ENCODE peak calls at places on chromosomes 12 and 14, in six cellular contexts. One of them, this sample, is unnamed.

GRCh38 chr12:95637471-95638155 is 86.3 kb upstream of the USP44 start:
- DNase-seq in mucosa of descending colon: no peak
- DNase-seq in colonic mucosa: no peak
- DNase-seq in body of pancreas: no peak
- DNase-seq in heart right ventricle: no peak
- DNase-seq in left ventricle myocardium inferior: no peak
- DNase-seq in this sample: no peak

GRCh38 chr12:24479131-24479530 is 469.8 kb downstream of the BCAT1 start:
- DNase-seq in mucosa of descending colon: no peak
- DNase-seq in colonic mucosa: no peak
- DNase-seq in body of pancreas: no peak
- DNase-seq in heart right ventricle: no peak
- DNase-seq in left ventricle myocardium inferior: no peak
- DNase-seq in this sample: no peak

GRCh38 chr12:26434299-26434915 is 239.0 kb downstream of the SSPN start:
- DNase-seq in mucosa of descending colon: peak; percentile 52
- DNase-seq in colonic mucosa: peak; percentile 29
- DNase-seq in body of pancreas: peak; percentile 40
- DNase-seq in heart right ventricle: no peak
- DNase-seq in left ventricle myocardium inferior: no peak
- DNase-seq in this sample: peak; percentile 61

GRCh38 chr14:29548948-29549370 is 378.7 kb downstream of the PRKD1 start:
- DNase-seq in mucosa of descending colon: peak; percentile 21
- DNase-seq in colonic mucosa: no peak
- DNase-seq in body of pancreas: no peak
- DNase-seq in heart right ventricle: no peak
- DNase-seq in left ventricle myocardium inferior: no peak
- DNase-seq in this sample: peak; percentile 12

GRCh38 chr12:102769323-102769916 is 147.6 kb downstream of the PAH start:
- DNase-seq in mucosa of descending colon: peak; percentile 62
- DNase-seq in colonic mucosa: peak; percentile 30
- DNase-seq in body of pancreas: peak; percentile 51
- DNase-seq in heart right ventricle: peak; percentile 23
- DNase-seq in left ventricle myocardium inferior: peak; percentile 23
- DNase-seq in this sample: peak; percentile 26

GRCh38 chr12:83265798-83266197 is 579.1 kb downstream of the TMTC2 start:
- DNase-seq in mucosa of descending colon: no peak
- DNase-seq in colonic mucosa: no peak
- DNase-seq in body of pancreas: no peak
- DNase-seq in heart right ventricle: no peak
- DNase-seq in left ventricle myocardium inferior: no peak
- DNase-seq in this sample: no peak

GRCh38 chr12:113700943-113701342 is 229.3 kb upstream of the LHX5 start:
- DNase-seq in mucosa of descending colon: no peak
- DNase-seq in colonic mucosa: no peak
- DNase-seq in body of pancreas: no peak
- DNase-seq in heart right ventricle: no peak
- DNase-seq in left ventricle myocardium inferior: no peak
- DNase-seq in this sample: no peak

GRCh38 chr12:63154560-63154959 is 3.6 kb upstream of the AVPR1A start:
- DNase-seq in mucosa of descending colon: no peak
- DNase-seq in colonic mucosa: no peak
- DNase-seq in body of pancreas: no peak
- DNase-seq in heart right ventricle: no peak
- DNase-seq in left ventricle myocardium inferior: no peak
- DNase-seq in this sample: no peak

GRCh38 chr12:11273449-11273848 is 3.9 kb upstream of the PRB3 start:
- DNase-seq in mucosa of descending colon: no peak
- DNase-seq in colonic mucosa: no peak
- DNase-seq in body of pancreas: no peak
- DNase-seq in heart right ventricle: no peak
- DNase-seq in left ventricle myocardium inferior: no peak
- DNase-seq in this sample: no peak

GRCh38 chr14:79721399-79722084 is 489.8 kb downstream of the DIO2 start:
- DNase-seq in mucosa of descending colon: no peak
- DNase-seq in colonic mucosa: no peak
- DNase-seq in body of pancreas: no peak
- DNase-seq in heart right ventricle: no peak
- DNase-seq in left ventricle myocardium inferior: no peak
- DNase-seq in this sample: no peak

GRCh38 chr12:111454311-111454710 is 48.6 kb downstream of the SH2B3 start:
- DNase-seq in mucosa of descending colon: no peak
- DNase-seq in colonic mucosa: no peak
- DNase-seq in body of pancreas: peak; percentile 4
- DNase-seq in heart right ventricle: no peak
- DNase-seq in left ventricle myocardium inferior: no peak
- DNase-seq in this sample: no peak

GRCh38 chr12:80233926-80234325 is 134.6 kb downstream of the OTOGL start:
- DNase-seq in mucosa of descending colon: no peak
- DNase-seq in colonic mucosa: no peak
- DNase-seq in body of pancreas: no peak
- DNase-seq in heart right ventricle: no peak
- DNase-seq in left ventricle myocardium inferior: no peak
- DNase-seq in this sample: no peak

GRCh38 chr12:68792952-68793351 is 15.0 kb upstream of the MDM2 start:
- DNase-seq in mucosa of descending colon: peak; percentile 43
- DNase-seq in colonic mucosa: no peak
- DNase-seq in body of pancreas: no peak
- DNase-seq in heart right ventricle: no peak
- DNase-seq in left ventricle myocardium inferior: no peak
- DNase-seq in this sample: peak; percentile 59

GRCh38 chr14:95274283-95274682 is 45.4 kb downstream of the CLMN start:
- DNase-seq in mucosa of descending colon: peak; percentile 74
- DNase-seq in colonic mucosa: peak; percentile 69
- DNase-seq in body of pancreas: no peak
- DNase-seq in heart right ventricle: no peak
- DNase-seq in left ventricle myocardium inferior: no peak
- DNase-seq in this sample: no peak

GRCh38 chr14:21768116-21768874 is 94.7 kb upstream of the OR4E1 start:
- DNase-seq in mucosa of descending colon: peak; percentile 8
- DNase-seq in colonic mucosa: no peak
- DNase-seq in body of pancreas: no peak
- DNase-seq in heart right ventricle: no peak
- DNase-seq in left ventricle myocardium inferior: no peak
- DNase-seq in this sample: peak; percentile 32

GRCh38 chr12:4628406-4628805 is 20.4 kb downstream of the AKAP3 start:
- DNase-seq in mucosa of descending colon: no peak
- DNase-seq in colonic mucosa: no peak
- DNase-seq in body of pancreas: no peak
- DNase-seq in heart right ventricle: no peak
- DNase-seq in left ventricle myocardium inferior: no peak
- DNase-seq in this sample: no peak

GRCh38 chr14:87002831-87003230 is 990.2 kb downstream of the GALC start:
- DNase-seq in mucosa of descending colon: no peak
- DNase-seq in colonic mucosa: no peak
- DNase-seq in body of pancreas: no peak
- DNase-seq in heart right ventricle: no peak
- DNase-seq in left ventricle myocardium inferior: no peak
- DNase-seq in this sample: no peak

GRCh38 chr12:8953773-8954402 is 4.4 kb upstream of the M6PR start:
- DNase-seq in mucosa of descending colon: peak; percentile 19
- DNase-seq in colonic mucosa: no peak
- DNase-seq in body of pancreas: no peak
- DNase-seq in heart right ventricle: peak; percentile 15
- DNase-seq in left ventricle myocardium inferior: no peak
- DNase-seq in this sample: no peak

DNA sequence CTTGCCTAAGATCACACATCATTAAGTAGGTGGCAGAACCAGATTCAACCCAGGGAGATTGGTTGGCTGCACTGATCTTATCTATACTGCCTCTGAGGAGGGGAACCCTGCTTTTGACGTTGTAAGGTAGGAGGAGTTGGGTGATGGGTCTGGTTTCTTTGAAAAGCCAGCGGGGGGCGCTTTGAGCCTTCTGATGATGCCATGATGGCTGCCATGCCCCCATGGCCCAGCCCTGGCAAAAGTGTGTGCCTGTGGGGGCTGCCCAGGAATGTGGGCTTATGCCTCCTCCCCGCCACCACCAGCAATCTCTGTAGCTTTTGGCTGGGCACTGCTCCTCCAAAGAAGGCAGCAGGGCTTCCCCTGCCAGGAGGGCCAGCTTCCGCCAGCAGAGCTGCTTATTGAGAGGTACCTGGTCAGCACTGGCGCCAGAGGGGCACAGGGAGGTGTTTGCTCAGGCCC is 224.3 kb downstream of the SLC41A2 start:
- DNase-seq in mucosa of descending colon: peak; percentile 29
- DNase-seq in colonic mucosa: no peak
- DNase-seq in body of pancreas: no peak
- DNase-seq in heart right ventricle: no peak
- DNase-seq in left ventricle myocardium inferior: no peak
- DNase-seq in this sample: peak; percentile 8
- TF ChIP-seq CTCF in mucosa of descending colon: no peak
- TF ChIP-seq CTCF in colonic mucosa: peak; percentile 11
- TF ChIP-seq CTCF in body of pancreas: peak; percentile 20
- TF ChIP-seq CTCF in heart right ventricle: no peak
- TF ChIP-seq CTCF in left ventricle myocardium inferior: peak; percentile 39
- TF ChIP-seq CTCF in this sample: peak; percentile 8

DNA sequence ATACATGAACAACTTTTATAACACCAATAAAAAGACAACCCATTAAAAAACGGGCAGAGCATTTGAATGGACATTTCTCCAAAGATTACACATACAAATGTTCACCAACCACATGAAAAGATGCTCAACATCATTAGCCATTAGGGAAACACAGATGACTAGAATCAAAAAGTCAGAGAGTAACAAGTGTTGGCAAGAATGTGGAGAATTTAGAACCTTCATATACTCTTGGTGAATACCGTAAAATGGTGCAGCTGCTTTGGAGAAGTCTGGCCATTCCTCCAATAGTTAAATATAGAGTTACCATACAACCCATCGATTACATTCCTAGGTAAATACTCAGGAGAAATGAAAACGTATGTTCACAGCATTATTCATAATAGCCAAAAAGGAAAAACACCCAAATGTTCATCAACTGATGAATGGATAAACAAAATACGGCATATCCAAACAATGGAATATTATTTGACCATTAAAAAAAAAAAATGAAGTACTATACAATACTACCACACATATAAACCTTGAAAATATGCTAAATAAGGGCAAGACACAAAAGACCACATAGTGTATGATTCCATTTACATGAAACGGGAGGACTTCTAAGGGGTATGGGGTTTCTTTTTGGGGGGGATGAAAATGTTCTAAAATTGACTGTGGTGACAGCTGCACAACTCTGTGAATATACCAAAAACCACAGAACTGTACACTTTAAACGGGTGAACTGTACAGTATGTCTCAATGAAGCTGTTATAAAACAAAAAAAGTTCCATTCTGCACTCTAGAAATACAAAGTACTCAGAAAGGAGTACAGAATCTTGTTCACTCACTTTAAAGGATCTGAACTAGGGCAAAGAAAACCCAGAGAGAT is 3.2 kb downstream of the CORO1C start:
- DNase-seq in mucosa of descending colon: no peak
- DNase-seq in colonic mucosa: no peak
- DNase-seq in body of pancreas: no peak
- DNase-seq in heart right ventricle: no peak
- DNase-seq in left ventricle myocardium inferior: no peak
- DNase-seq in this sample: no peak
- H3K4me1 ChIP-seq in mucosa of descending colon: peaks cover 33% of the 10 kb centered on the region
- H3K4me1 ChIP-seq in colonic mucosa: peaks cover 20% of the 10 kb centered on the region
- H3K4me1 ChIP-seq in body of pancreas: peaks cover 20% of the 10 kb centered on the region
- H3K4me1 ChIP-seq in heart right ventricle: peaks cover 74% of the 10 kb centered on the region
- H3K4me1 ChIP-seq in left ventricle myocardium inferior: peaks cover 90% of the 10 kb centered on the region
- H3K4me1 ChIP-seq in this sample: peaks cover 53% of the 10 kb centered on the region

GRCh38 chr14:99440278-99440677 is 40.4 kb downstream of the SETD3 start:
- DNase-seq in mucosa of descending colon: no peak
- DNase-seq in colonic mucosa: no peak
- DNase-seq in body of pancreas: no peak
- DNase-seq in heart right ventricle: no peak
- DNase-seq in left ventricle myocardium inferior: no peak
- DNase-seq in this sample: no peak
- TF ChIP-seq CTCF in mucosa of descending colon: no peak
- TF ChIP-seq CTCF in colonic mucosa: no peak
- TF ChIP-seq CTCF in body of pancreas: no peak
- TF ChIP-seq CTCF in heart right ventricle: no peak
- TF ChIP-seq CTCF in left ventricle myocardium inferior: no peak
- TF ChIP-seq CTCF in this sample: no peak

DNA sequence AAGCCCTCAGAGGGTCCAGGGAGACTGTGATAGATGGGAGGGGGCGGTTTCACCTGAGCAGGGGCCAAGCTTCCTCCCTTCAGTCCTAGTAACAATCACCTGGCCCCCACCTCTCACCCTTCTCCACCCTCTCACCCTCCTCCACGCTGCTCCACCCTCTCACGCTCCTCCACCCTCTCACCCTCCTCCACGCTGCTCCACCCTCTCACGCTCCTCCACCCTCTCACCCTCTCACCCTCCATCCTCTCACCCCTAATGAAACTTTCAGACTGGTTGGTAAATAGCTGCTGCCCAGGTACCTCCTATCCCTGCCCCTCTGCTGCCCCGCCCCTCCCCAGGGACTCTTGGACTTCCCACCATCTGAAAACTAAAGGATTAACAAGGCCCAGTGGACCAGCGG is 34.2 kb downstream of the NGB start:
- DNase-seq in mucosa of descending colon: no peak
- DNase-seq in colonic mucosa: no peak
- DNase-seq in body of pancreas: no peak
- DNase-seq in heart right ventricle: no peak
- DNase-seq in left ventricle myocardium inferior: no peak
- DNase-seq in this sample: no peak
- H3K4me1 ChIP-seq in mucosa of descending colon: no peaks in the 10 kb centered on the region
- H3K4me1 ChIP-seq in colonic mucosa: no peaks in the 10 kb centered on the region
- H3K4me1 ChIP-seq in body of pancreas: no peaks in the 10 kb centered on the region
- H3K4me1 ChIP-seq in heart right ventricle: no peaks in the 10 kb centered on the region
- H3K4me1 ChIP-seq in left ventricle myocardium inferior: no peaks in the 10 kb centered on the region
- H3K4me1 ChIP-seq in this sample: no peaks in the 10 kb centered on the region

DNA sequence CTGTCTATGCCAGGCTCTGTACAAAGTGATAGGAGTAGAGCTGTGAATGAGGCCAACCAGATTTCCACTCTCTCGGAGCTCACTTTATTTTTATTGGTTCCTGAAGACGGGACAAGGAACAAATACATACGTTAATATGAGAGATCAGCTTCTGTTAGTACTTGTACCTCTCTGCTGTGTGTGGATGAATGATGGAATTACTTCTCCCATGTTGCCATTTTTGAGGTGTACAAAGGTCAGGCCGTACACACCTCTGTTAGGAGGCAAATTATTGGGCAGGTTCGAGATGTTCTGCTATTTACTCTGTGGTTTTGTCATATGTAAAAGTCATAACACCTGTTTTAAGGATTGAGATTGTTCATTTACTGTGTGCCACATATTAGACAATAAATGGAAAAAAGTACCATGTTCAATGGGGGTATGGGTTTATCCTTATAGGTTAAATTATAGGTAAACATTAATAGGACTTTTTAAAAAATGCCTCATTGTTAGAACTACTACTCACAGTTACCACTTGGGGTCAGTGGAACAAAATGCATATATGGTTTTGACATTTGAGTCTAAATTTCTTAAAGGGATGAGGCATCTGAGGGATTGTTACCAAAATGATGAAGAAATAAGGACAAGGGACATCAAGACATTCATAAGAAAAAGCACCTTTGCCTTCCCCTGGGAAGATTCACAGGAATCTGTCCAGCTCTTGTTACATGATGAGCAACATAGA is 26.9 kb downstream of the WBP11 start:
- DNase-seq in mucosa of descending colon: no peak
- DNase-seq in colonic mucosa: no peak
- DNase-seq in body of pancreas: no peak
- DNase-seq in heart right ventricle: no peak
- DNase-seq in left ventricle myocardium inferior: no peak
- DNase-seq in this sample: no peak
- TF ChIP-seq CTCF in mucosa of descending colon: no peak
- TF ChIP-seq CTCF in colonic mucosa: peak; percentile 10
- TF ChIP-seq CTCF in body of pancreas: no peak
- TF ChIP-seq CTCF in heart right ventricle: no peak
- TF ChIP-seq CTCF in left ventricle myocardium inferior: peak; percentile 26
- TF ChIP-seq CTCF in this sample: no peak

GRCh38 chr14:70916776-70917175 is 9.5 kb downstream of the PCNX1 start:
- DNase-seq in mucosa of descending colon: no peak
- DNase-seq in colonic mucosa: no peak
- DNase-seq in body of pancreas: no peak
- DNase-seq in heart right ventricle: no peak
- DNase-seq in left ventricle myocardium inferior: no peak
- DNase-seq in this sample: no peak
- H3K4me1 ChIP-seq in mucosa of descending colon: no peaks in the 10 kb centered on the region
- H3K4me1 ChIP-seq in colonic mucosa: no peaks in the 10 kb centered on the region
- H3K4me1 ChIP-seq in body of pancreas: peaks cover 17% of the 10 kb centered on the region
- H3K4me1 ChIP-seq in heart right ventricle: peaks cover 60% of the 10 kb centered on the region
- H3K4me1 ChIP-seq in left ventricle myocardium inferior: peaks cover 68% of the 10 kb centered on the region
- H3K4me1 ChIP-seq in this sample: no peaks in the 10 kb centered on the region